ENCODE peak calls at places on chromosomes 13 and 19, in five cellular contexts. H is IMR-90, C is adrenal gland, Z is NB4, Q is transverse colon. B is an unnamed sample.

GRCh38 chr13:113420833-113421600 is 32.3 kb downstream of the ADPRHL1 start:
- DNase-seq in H (no peak), C (no peak), Z (no peak), Q (no peak), B (no peak)

GRCh38 chr13:99432637-99433542 is 68.4 kb upstream of the TM9SF2 start:
- DNase-seq in H (peak), C (peak), Z (peak), Q (peak), B (peak)

GRCh38 chr19:18233224-18233825 is 7.1 kb upstream of the PDE4C start:
- DNase-seq in H (peak), C (no peak), Z (peak), Q (peak), B (no peak)

GRCh38 chr19:35949131-35949530 is 13.0 kb downstream of the LRFN3 start:
- DNase-seq in H (no peak), C (no peak), Z (no peak), Q (no peak), B (no peak)

GRCh38 chr19:23075031-23075733 is 41.6 kb upstream of the ZNF730 start:
- DNase-seq in H (peak), C (no peak), Z (peak), Q (peak), B (no peak)

GRCh38 chr13:110869805-110870706 is 44.8 kb downstream of the ANKRD10 start:
- DNase-seq in H (peak), C (peak), Z (peak), Q (peak), B (peak)

GRCh38 chr13:22789916-22790315 is 390.9 kb upstream of the SGCG start:
- DNase-seq in H (no peak), C (no peak), Z (no peak), Q (no peak), B (no peak)

GRCh38 chr13:60509601-60510386 is 112.8 kb downstream of the TDRD3 start:
- DNase-seq in H (peak), C (no peak), Z (no peak), Q (no peak), B (no peak)

GRCh38 chr13:94558721-94559120 is 37.2 kb downstream of the TGDS start:
- DNase-seq in H (no peak), C (no peak), Z (peak), Q (no peak), B (no peak)

GRCh38 chr13:30466841-30467252 is 1.1 kb upstream of the HMGB1 start:
- DNase-seq in H (peak), C (no peak), Z (peak), Q (no peak), B (no peak)

GRCh38 chr13:73299787-73300186 is 241.0 kb downstream of the KLF5 start:
- DNase-seq in H (peak), C (no peak), Z (no peak), Q (no peak), B (no peak)

GRCh38 chr19:16160943-16161560 is 12.3 kb downstream of the CIB3 start:
- DNase-seq in H (peak), C (peak), Z (peak), Q (peak), B (no peak)

GRCh38 chr13:80436571-80437169 is 95.7 kb upstream of the SPRY2 start:
- DNase-seq in H (no peak), C (no peak), Z (no peak), Q (no peak), B (no peak)

GRCh38 chr19:10832659-10833296 is 3.2 kb downstream of the TMED1 start:
- DNase-seq in H (no peak), C (no peak), Z (no peak), Q (no peak), B (no peak)

GRCh38 chr13:95745752-95746151 is 68.8 kb downstream of the DNAJC3 start:
- DNase-seq in H (no peak), C (no peak), Z (peak), Q (no peak), B (no peak)

GRCh38 chr19:40341601-40342482 is 6.4 kb downstream of the C19orf47 start:
- DNase-seq in H (no peak), C (peak), Z (no peak), Q (no peak), B (no peak)

GRCh38 chr19:15048885-15049541 is at the start of gene CASP14:
- DNase-seq in H (no peak), C (no peak), Z (no peak), Q (no peak), B (no peak)

GRCh38 chr13:100506600-100507422 is 81.8 kb downstream of the GGACT start:
- DNase-seq in H (no peak), C (no peak), Z (no peak), Q (no peak), B (no peak)

GRCh38 chr13:99366075-99366987 is 59.1 kb upstream of the GPR183 start:
- DNase-seq in H (no peak), C (no peak), Z (no peak), Q (no peak), B (no peak)

GRCh38 chr13:89287381-89287780 is 1616.2 kb downstream of the SLITRK5 start:
- DNase-seq in H (no peak), C (no peak), Z (no peak), Q (no peak), B (no peak)

GRCh38 chr19:50759886-50760285 is 10.4 kb upstream of the GPR32 start:
- DNase-seq in H (peak), C (no peak), Z (peak), Q (no peak), B (no peak)

DNA sequence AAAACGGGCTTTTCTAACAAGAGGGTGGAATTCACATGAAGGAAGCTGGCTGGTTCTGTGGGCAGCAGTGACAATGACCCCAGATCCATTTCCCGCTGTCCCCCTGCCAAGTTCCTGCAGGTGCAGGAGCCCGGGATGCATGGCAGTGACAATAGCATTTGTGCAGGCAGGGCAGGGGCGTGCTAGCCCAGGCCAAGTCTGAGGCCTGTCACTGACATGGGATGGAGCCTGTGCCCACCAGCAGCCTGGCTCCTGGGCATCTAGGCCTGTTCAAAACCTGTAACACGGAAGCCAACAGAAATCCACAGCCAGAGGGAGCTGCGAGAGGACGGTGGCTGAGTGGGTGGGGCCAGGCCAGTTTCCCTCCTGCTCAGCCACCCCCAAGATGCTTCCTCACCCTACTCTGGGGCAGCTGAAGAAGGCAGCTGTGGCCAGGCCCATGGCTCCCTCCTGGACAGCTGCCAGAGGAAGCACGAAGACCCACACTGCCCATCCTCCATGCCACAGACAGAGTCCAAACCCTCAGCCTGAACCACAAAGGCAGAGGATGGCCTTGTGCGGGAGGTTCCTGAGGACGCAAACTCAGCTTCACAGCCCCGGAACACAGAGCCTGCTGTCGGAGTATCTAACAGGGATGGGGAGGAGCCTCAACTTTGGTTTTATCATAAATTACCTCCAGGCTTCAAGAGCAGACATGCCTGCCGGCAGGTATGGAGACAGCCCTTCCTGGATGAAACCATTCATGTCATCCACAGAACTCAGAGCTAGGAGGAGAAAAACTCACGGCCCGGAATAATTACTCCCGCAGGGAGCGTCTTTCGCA is 74.0 kb downstream of the CEBPG start:
- DNase-seq in H (no peak), C (no peak), Z (no peak), Q (no peak), B (peak)
- TF ChIP-seq POLR2A in H (no peak), C (no peak), Z (no peak), Q (no peak), B (no peak)

DNA sequence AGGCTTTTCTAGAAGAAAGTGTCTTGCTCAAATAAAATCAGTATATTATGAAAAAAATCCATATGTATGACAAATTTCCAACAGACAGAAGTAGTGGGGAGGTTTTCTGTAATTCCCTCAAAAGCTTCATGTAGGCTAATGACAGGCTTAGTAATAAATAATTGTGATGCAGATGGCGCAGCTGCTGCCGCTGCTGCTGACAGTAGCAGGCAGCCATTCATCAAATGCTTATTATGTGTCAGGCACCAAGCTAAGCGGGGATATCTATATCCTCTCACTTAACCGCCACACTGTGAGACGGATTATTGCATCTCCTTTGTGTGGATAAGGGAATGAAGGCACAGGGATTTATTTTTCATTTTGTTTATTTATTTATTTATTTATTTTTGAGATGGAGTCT is 88.1 kb downstream of the MAP4K1 start:
- DNase-seq in H (no peak), C (no peak), Z (no peak), Q (no peak), B (no peak)
- TF ChIP-seq CTCF in H (no peak), C (no peak), Z (no peak), Q (no peak), B (no peak)

DNA sequence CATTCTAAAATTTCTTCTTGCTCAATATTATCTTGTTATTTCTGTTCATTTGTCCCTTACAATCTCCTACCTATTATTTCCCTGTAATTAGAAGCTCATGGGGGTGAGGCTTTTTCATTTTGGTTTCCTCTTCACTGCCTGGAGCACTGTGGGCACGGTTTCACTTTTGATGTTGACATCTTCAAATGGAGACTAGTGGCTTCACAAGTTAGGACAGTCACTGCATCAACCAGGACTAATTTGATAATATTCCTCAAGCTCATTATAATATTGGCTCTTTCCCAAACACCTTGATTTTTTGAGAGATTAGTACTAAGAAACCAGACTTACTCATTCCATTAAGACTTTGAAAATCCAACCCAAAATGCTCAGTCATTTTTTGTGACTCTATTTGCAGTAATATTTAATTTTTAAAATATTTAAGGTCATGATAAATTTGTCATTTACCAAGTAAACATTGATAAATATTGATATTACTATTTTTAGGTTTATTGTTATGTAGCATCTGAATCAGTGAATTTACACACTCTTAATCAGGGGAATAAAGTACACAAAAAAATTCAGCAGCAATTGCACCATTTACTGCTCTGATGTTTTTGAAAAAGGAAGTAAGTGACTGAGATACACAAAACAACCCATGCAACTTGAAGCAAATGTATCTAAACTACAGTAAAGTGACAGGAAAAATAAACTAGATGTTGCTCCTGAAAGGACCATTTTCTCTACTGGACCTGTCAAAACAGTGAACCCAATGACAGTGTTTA is 28.8 kb upstream of the RCBTB2 start:
- DNase-seq in H (no peak), C (no peak), Z (peak), Q (no peak), B (no peak)
- TF ChIP-seq POLR2A in H (no peak), C (no peak), Z (no peak), Q (no peak), B (no peak)

DNA sequence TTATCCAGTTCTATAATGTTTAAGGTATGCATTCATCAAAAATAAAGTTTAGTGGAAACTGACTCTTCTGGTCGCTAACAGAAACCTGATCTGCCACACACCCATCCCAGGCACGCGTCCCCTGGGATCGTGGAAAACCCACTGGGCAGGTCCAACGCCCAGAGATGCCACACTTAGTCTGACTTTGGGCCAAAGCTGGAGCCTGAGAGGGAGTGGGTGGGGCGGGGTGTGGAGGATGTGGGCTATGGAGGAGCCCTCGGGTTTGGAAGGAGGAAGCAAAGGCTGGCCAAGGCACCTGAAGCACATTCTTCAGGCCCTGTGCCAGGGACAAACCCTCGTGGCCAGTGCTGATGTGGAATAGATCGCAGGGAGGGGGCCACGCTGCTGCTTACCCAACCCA is 2.5 kb downstream of the IGFL1 start:
- DNase-seq in H (no peak), C (no peak), Z (no peak), Q (no peak), B (no peak)
- TF ChIP-seq CTCF in H (no peak), C (no peak), Z (no peak), Q (no peak), B (no peak)

GRCh38 chr19:3897936-3898335 is 17.5 kb downstream of the ATCAY start:
- DNase-seq in H (no peak), C (no peak), Z (no peak), Q (no peak), B (no peak)
- TF ChIP-seq POLR2A in H (no peak), C (no peak), Z (no peak), Q (no peak), B (no peak)

DNA sequence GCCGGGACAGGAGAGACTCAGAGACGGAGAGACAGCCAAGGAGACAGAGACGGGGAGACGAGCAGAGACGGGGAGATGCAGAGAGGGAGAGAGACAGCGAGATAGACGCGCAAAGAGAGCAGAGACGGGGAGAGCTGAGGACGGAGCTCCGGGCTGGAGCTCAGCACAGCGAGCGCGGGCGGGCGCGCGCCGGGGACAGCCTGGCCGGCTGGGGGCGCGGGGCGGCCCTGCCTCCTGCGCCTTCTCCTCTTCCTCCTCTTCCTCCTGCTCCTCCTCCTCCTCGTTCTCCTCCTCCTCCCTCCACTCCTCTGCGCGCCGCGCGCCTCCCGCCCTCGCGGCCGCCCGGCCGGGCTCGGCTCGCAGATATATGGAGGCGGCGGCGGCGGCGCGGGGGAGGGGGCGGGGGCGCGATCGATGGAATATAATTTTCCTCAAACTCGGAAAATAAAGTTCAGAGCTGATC is at the start of gene ERFL:
- DNase-seq in H (no peak), C (no peak), Z (peak), Q (no peak), B (no peak)
- TF ChIP-seq CTCF in H (no peak), C (no peak), Z (no peak), Q (no peak), B (no peak)